ENCODE peak calls at places on chromosomes 5 and 9, in five cellular contexts. O is ACHN; C is GM04504; N is H9; V is stimulated activated CD8-positive, alpha-beta memory T cell treated with anti-CD3 and anti-CD28 coated beads, Interleukin-15, amount 100 ng/mL, for 1 hour. U is an unnamed sample.

GRCh38 chr5:36787365-36787764 is 89.2 kb upstream of the NIPBL start:
- DNase-seq in O (no peak), C (no peak), N (no peak), V (no peak), U (no peak)

GRCh38 chr9:4828776-4829175 is 36.0 kb downstream of the RCL1 start:
- DNase-seq in O (no peak), C (no peak), N (no peak), V (no peak), U (no peak)

GRCh38 chr5:137215780-137216179 is 283.3 kb downstream of the SPOCK1 start:
- DNase-seq in O (no peak), C (no peak), N (no peak), V (no peak), U (no peak)

GRCh38 chr5:98424681-98425454 is 348.6 kb upstream of the RGMB start:
- DNase-seq in O (no peak), C (peak), N (no peak), V (no peak), U (no peak)

GRCh38 chr5:109922396-109922995 is 232.8 kb downstream of the MAN2A1 start:
- DNase-seq in O (no peak), C (no peak), N (no peak), V (no peak), U (no peak)

GRCh38 chr5:89211836-89212235 is 328.9 kb upstream of the MEF2C start:
- DNase-seq in O (no peak), C (peak), N (no peak), V (no peak), U (no peak)

GRCh38 chr5:76197726-76198125 is 114.5 kb downstream of the SV2C start:
- DNase-seq in O (no peak), C (no peak), N (no peak), V (no peak), U (no peak)

GRCh38 chr5:32291591-32291990 is 21.1 kb downstream of the MTMR12 start:
- DNase-seq in O (no peak), C (no peak), N (no peak), V (no peak), U (no peak)

GRCh38 chr5:112165897-112166737 is 253.0 kb downstream of the EPB41L4A start:
- DNase-seq in O (no peak), C (no peak), N (peak), V (no peak), U (no peak)

GRCh38 chr9:125341566-125341965 is 79.9 kb downstream of the GAPVD1 start:
- DNase-seq in O (no peak), C (no peak), N (no peak), V (no peak), U (no peak)

GRCh38 chr9:98222885-98223640 is 30.6 kb upstream of the CORO2A start:
- DNase-seq in O (peak), C (peak), N (no peak), V (no peak), U (no peak)

GRCh38 chr9:123927625-123928308 is 2.2 kb downstream of the DENND1A start:
- DNase-seq in O (no peak), C (peak), N (no peak), V (no peak), U (peak)